ENCODE peak calls at places on chromosomes 6 and 20, in seven cellular contexts. One of them, this sample, is unnamed.

GRCh38 chr6:75096986-75097385 is 108.9 kb downstream of the COL12A1 start:
- DNase-seq in glutamatergic neuron: no peak
- DNase-seq in mucosa of descending colon: no peak
- DNase-seq in psoas muscle: no peak
- DNase-seq in AG10803: no peak
- DNase-seq in GM20000: no peak
- DNase-seq in omental fat pad: no peak
- DNase-seq in this sample: no peak

GRCh38 chr20:35698298-35699126 is 640 bp downstream of the NFS1 start:
- DNase-seq in glutamatergic neuron: peak
- DNase-seq in mucosa of descending colon: no peak
- DNase-seq in psoas muscle: no peak
- DNase-seq in AG10803: no peak
- DNase-seq in GM20000: no peak
- DNase-seq in omental fat pad: no peak
- DNase-seq in this sample: peak

GRCh38 chr6:131831392-131831791 is 23.6 kb downstream of the ENPP1 start:
- DNase-seq in glutamatergic neuron: no peak
- DNase-seq in mucosa of descending colon: no peak
- DNase-seq in psoas muscle: no peak
- DNase-seq in AG10803: peak
- DNase-seq in GM20000: no peak
- DNase-seq in omental fat pad: no peak
- DNase-seq in this sample: no peak

GRCh38 chr6:87968435-87969278 is 79.0 kb upstream of the SPACA1 start:
- DNase-seq in glutamatergic neuron: peak
- DNase-seq in mucosa of descending colon: peak
- DNase-seq in psoas muscle: no peak
- DNase-seq in AG10803: no peak
- DNase-seq in GM20000: peak
- DNase-seq in omental fat pad: no peak
- DNase-seq in this sample: no peak

GRCh38 chr6:138250053-138250452 is 31.8 kb upstream of the PBOV1 start:
- DNase-seq in glutamatergic neuron: no peak
- DNase-seq in mucosa of descending colon: no peak
- DNase-seq in psoas muscle: no peak
- DNase-seq in AG10803: no peak
- DNase-seq in GM20000: no peak
- DNase-seq in omental fat pad: no peak
- DNase-seq in this sample: no peak

GRCh38 chr20:7195704-7196103 is 428.2 kb downstream of the BMP2 start:
- DNase-seq in glutamatergic neuron: no peak
- DNase-seq in mucosa of descending colon: no peak
- DNase-seq in psoas muscle: no peak
- DNase-seq in AG10803: peak
- DNase-seq in GM20000: no peak
- DNase-seq in omental fat pad: no peak
- DNase-seq in this sample: no peak

GRCh38 chr6:167329014-167329413 is 4.1 kb downstream of the TTLL2 start:
- DNase-seq in glutamatergic neuron: no peak
- DNase-seq in mucosa of descending colon: no peak
- DNase-seq in psoas muscle: no peak
- DNase-seq in AG10803: no peak
- DNase-seq in GM20000: no peak
- DNase-seq in omental fat pad: no peak
- DNase-seq in this sample: no peak

GRCh38 chr20:36478137-36478905 is 63.0 kb upstream of the MYL9 start:
- DNase-seq in glutamatergic neuron: no peak
- DNase-seq in mucosa of descending colon: no peak
- DNase-seq in psoas muscle: no peak
- DNase-seq in AG10803: no peak
- DNase-seq in GM20000: no peak
- DNase-seq in omental fat pad: no peak
- DNase-seq in this sample: no peak

GRCh38 chr6:133555726-133556125 is 314.6 kb downstream of the EYA4 start:
- DNase-seq in glutamatergic neuron: no peak
- DNase-seq in mucosa of descending colon: no peak
- DNase-seq in psoas muscle: no peak
- DNase-seq in AG10803: no peak
- DNase-seq in GM20000: no peak
- DNase-seq in omental fat pad: no peak
- DNase-seq in this sample: no peak

GRCh38 chr20:57596358-57596757 is 23.9 kb downstream of the ZBP1 start:
- DNase-seq in glutamatergic neuron: no peak
- DNase-seq in mucosa of descending colon: peak
- DNase-seq in psoas muscle: peak
- DNase-seq in AG10803: no peak
- DNase-seq in GM20000: no peak
- DNase-seq in omental fat pad: no peak
- DNase-seq in this sample: no peak

GRCh38 chr6:25181923-25182322 is 97.3 kb upstream of the CARMIL1 start:
- DNase-seq in glutamatergic neuron: no peak
- DNase-seq in mucosa of descending colon: no peak
- DNase-seq in psoas muscle: no peak
- DNase-seq in AG10803: peak
- DNase-seq in GM20000: no peak
- DNase-seq in omental fat pad: no peak
- DNase-seq in this sample: no peak

GRCh38 chr20:64131406-64131805 is 24.0 kb upstream of the NPBWR2 start:
- DNase-seq in glutamatergic neuron: peak
- DNase-seq in mucosa of descending colon: no peak
- DNase-seq in psoas muscle: no peak
- DNase-seq in AG10803: peak
- DNase-seq in GM20000: no peak
- DNase-seq in omental fat pad: peak
- DNase-seq in this sample: no peak

GRCh38 chr6:63589955-63590411 is 17.7 kb downstream of the LOC128125822 start:
- DNase-seq in glutamatergic neuron: no peak
- DNase-seq in mucosa of descending colon: no peak
- DNase-seq in psoas muscle: no peak
- DNase-seq in AG10803: no peak
- DNase-seq in GM20000: no peak
- DNase-seq in omental fat pad: no peak
- DNase-seq in this sample: no peak

GRCh38 chr6:125363360-125364121 is 61.8 kb upstream of the HDDC2 start:
- DNase-seq in glutamatergic neuron: peak
- DNase-seq in mucosa of descending colon: peak
- DNase-seq in psoas muscle: peak
- DNase-seq in AG10803: peak
- DNase-seq in GM20000: no peak
- DNase-seq in omental fat pad: no peak
- DNase-seq in this sample: peak

GRCh38 chr20:17505664-17506517 is 25.3 kb downstream of the BFSP1 start:
- DNase-seq in glutamatergic neuron: no peak
- DNase-seq in mucosa of descending colon: no peak
- DNase-seq in psoas muscle: no peak
- DNase-seq in AG10803: peak
- DNase-seq in GM20000: no peak
- DNase-seq in omental fat pad: no peak
- DNase-seq in this sample: no peak

GRCh38 chr20:34883087-34883688 is 6.8 kb downstream of the ACSS2 start:
- DNase-seq in glutamatergic neuron: no peak
- DNase-seq in mucosa of descending colon: no peak
- DNase-seq in psoas muscle: no peak
- DNase-seq in AG10803: no peak
- DNase-seq in GM20000: no peak
- DNase-seq in omental fat pad: no peak
- DNase-seq in this sample: no peak

GRCh38 chr6:154127638-154128037 is 88.6 kb downstream of the OPRM1 start:
- DNase-seq in glutamatergic neuron: no peak
- DNase-seq in mucosa of descending colon: no peak
- DNase-seq in psoas muscle: no peak
- DNase-seq in AG10803: no peak
- DNase-seq in GM20000: no peak
- DNase-seq in omental fat pad: no peak
- DNase-seq in this sample: no peak

GRCh38 chr6:89281779-89282246 is 33.3 kb downstream of the GABRR2 start:
- DNase-seq in glutamatergic neuron: peak
- DNase-seq in mucosa of descending colon: no peak
- DNase-seq in psoas muscle: no peak
- DNase-seq in AG10803: peak
- DNase-seq in GM20000: peak
- DNase-seq in omental fat pad: no peak
- DNase-seq in this sample: no peak

GRCh38 chr20:25284131-25284601 is 36.3 kb downstream of the PYGB start:
- DNase-seq in glutamatergic neuron: no peak
- DNase-seq in mucosa of descending colon: no peak
- DNase-seq in psoas muscle: no peak
- DNase-seq in AG10803: no peak
- DNase-seq in GM20000: no peak
- DNase-seq in omental fat pad: no peak
- DNase-seq in this sample: no peak

GRCh38 chr6:79604583-79605037 is 26.5 kb upstream of the SH3BGRL2 start:
- DNase-seq in glutamatergic neuron: no peak
- DNase-seq in mucosa of descending colon: peak
- DNase-seq in psoas muscle: no peak
- DNase-seq in AG10803: peak
- DNase-seq in GM20000: no peak
- DNase-seq in omental fat pad: no peak
- DNase-seq in this sample: no peak

GRCh38 chr20:63955846-63956663 is at the start of gene UCKL1:
- DNase-seq in glutamatergic neuron: peak
- DNase-seq in mucosa of descending colon: peak
- DNase-seq in psoas muscle: peak
- DNase-seq in AG10803: peak
- DNase-seq in GM20000: peak
- DNase-seq in omental fat pad: peak
- DNase-seq in this sample: peak

GRCh38 chr6:152552616-152553209 is 84.4 kb downstream of the SYNE1 start:
- DNase-seq in glutamatergic neuron: peak
- DNase-seq in mucosa of descending colon: peak
- DNase-seq in psoas muscle: peak
- DNase-seq in AG10803: peak
- DNase-seq in GM20000: peak
- DNase-seq in omental fat pad: peak
- DNase-seq in this sample: no peak

GRCh38 chr6:162964703-162965140 is 236.9 kb downstream of the PACRG start:
- DNase-seq in glutamatergic neuron: no peak
- DNase-seq in mucosa of descending colon: no peak
- DNase-seq in psoas muscle: peak
- DNase-seq in AG10803: peak
- DNase-seq in GM20000: no peak
- DNase-seq in omental fat pad: no peak
- DNase-seq in this sample: peak

GRCh38 chr6:156935000-156935399 is 157.8 kb downstream of the ARID1B start:
- DNase-seq in glutamatergic neuron: no peak
- DNase-seq in mucosa of descending colon: no peak
- DNase-seq in psoas muscle: no peak
- DNase-seq in AG10803: no peak
- DNase-seq in GM20000: no peak
- DNase-seq in omental fat pad: no peak
- DNase-seq in this sample: no peak

GRCh38 chr6:156934054-156934424 is 156.9 kb downstream of the ARID1B start:
- DNase-seq in glutamatergic neuron: no peak
- DNase-seq in mucosa of descending colon: no peak
- DNase-seq in psoas muscle: no peak
- DNase-seq in AG10803: no peak
- DNase-seq in GM20000: no peak
- DNase-seq in omental fat pad: no peak
- DNase-seq in this sample: no peak

GRCh38 chr6:156931283-156931682 is 154.1 kb downstream of the ARID1B start:
- DNase-seq in glutamatergic neuron: no peak
- DNase-seq in mucosa of descending colon: no peak
- DNase-seq in psoas muscle: no peak
- DNase-seq in AG10803: no peak
- DNase-seq in GM20000: no peak
- DNase-seq in omental fat pad: no peak
- DNase-seq in this sample: no peak

GRCh38 chr6:156928972-156929371 is 151.8 kb downstream of the ARID1B start:
- DNase-seq in glutamatergic neuron: no peak
- DNase-seq in mucosa of descending colon: no peak
- DNase-seq in psoas muscle: no peak
- DNase-seq in AG10803: no peak
- DNase-seq in GM20000: no peak
- DNase-seq in omental fat pad: no peak
- DNase-seq in this sample: no peak

GRCh38 chr6:156933201-156934053 is 156.2 kb downstream of the ARID1B start:
- DNase-seq in glutamatergic neuron: no peak
- DNase-seq in mucosa of descending colon: peak
- DNase-seq in psoas muscle: no peak
- DNase-seq in AG10803: no peak
- DNase-seq in GM20000: no peak
- DNase-seq in omental fat pad: no peak
- DNase-seq in this sample: no peak
- TF ChIP-seq CTCF in glutamatergic neuron: no peak
- TF ChIP-seq CTCF in mucosa of descending colon: no peak
- TF ChIP-seq CTCF in psoas muscle: no peak
- TF ChIP-seq CTCF in AG10803: no peak
- TF ChIP-seq CTCF in GM20000: no peak
- TF ChIP-seq CTCF in omental fat pad: no peak
- TF ChIP-seq CTCF in this sample: peak

DNA sequence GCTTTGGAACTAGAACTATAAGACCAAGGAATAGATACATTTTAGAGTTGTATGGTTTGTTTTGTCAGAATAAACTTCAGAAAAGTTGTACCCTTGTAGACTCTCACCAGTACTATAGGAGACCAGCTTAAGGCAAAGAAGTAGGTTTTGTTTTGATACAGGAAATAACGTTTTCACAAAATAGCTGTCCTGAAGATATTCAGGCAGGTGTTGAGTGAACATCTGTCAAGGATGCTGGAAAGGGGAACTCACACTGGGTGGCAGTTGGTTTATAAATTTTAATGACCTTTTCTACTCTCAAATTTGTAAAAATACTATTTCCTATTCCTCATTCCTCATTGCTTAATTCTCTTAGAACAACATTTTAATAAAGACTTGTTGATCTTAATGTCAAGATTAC is 174.0 kb upstream of the MAN1A1 start:
- DNase-seq in glutamatergic neuron: no peak
- DNase-seq in mucosa of descending colon: no peak
- DNase-seq in psoas muscle: no peak
- DNase-seq in AG10803: no peak
- DNase-seq in GM20000: no peak
- DNase-seq in omental fat pad: no peak
- DNase-seq in this sample: no peak
- TF ChIP-seq CTCF in glutamatergic neuron: no peak
- TF ChIP-seq CTCF in mucosa of descending colon: no peak
- TF ChIP-seq CTCF in psoas muscle: no peak
- TF ChIP-seq CTCF in AG10803: no peak
- TF ChIP-seq CTCF in GM20000: no peak
- TF ChIP-seq CTCF in omental fat pad: no peak
- TF ChIP-seq CTCF in this sample: no peak

DNA sequence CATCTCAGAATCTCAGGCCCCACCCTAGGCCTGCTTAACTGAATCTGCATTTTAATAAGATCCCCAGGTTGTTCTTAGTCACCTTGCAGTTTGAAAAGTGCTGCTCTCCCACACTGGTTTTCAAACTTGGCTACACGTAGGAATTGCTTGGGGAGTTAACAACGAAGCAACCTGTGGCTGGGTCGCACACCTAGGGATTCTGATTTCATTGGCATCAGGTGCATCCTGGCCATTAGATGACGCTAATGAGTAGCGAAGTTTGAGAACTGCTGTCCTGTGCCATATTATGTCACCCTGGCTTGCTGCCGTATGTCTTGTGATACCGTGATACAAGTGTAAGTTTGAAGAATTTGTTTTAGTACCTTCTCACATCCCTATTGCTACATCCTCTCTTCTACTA is 28.2 kb upstream of the FUCA2 start:
- DNase-seq in glutamatergic neuron: no peak
- DNase-seq in mucosa of descending colon: no peak
- DNase-seq in psoas muscle: no peak
- DNase-seq in AG10803: no peak
- DNase-seq in GM20000: no peak
- DNase-seq in omental fat pad: no peak
- DNase-seq in this sample: no peak
- TF ChIP-seq CTCF in glutamatergic neuron: no peak
- TF ChIP-seq CTCF in mucosa of descending colon: no peak
- TF ChIP-seq CTCF in psoas muscle: no peak
- TF ChIP-seq CTCF in AG10803: no peak
- TF ChIP-seq CTCF in GM20000: no peak
- TF ChIP-seq CTCF in omental fat pad: no peak
- TF ChIP-seq CTCF in this sample: no peak

GRCh38 chr20:24164360-24164759 is 175.8 kb upstream of the GGTLC1 start:
- DNase-seq in glutamatergic neuron: peak
- DNase-seq in mucosa of descending colon: no peak
- DNase-seq in psoas muscle: no peak
- DNase-seq in AG10803: no peak
- DNase-seq in GM20000: no peak
- DNase-seq in omental fat pad: no peak
- DNase-seq in this sample: no peak
- TF ChIP-seq CTCF in glutamatergic neuron: peak
- TF ChIP-seq CTCF in mucosa of descending colon: no peak
- TF ChIP-seq CTCF in psoas muscle: no peak
- TF ChIP-seq CTCF in AG10803: no peak
- TF ChIP-seq CTCF in GM20000: no peak
- TF ChIP-seq CTCF in omental fat pad: no peak
- TF ChIP-seq CTCF in this sample: peak

This sample was measured in osteocyte.